ENCODE peak calls at places on chromosomes 4 and X, in nine cellular contexts. R is A549; C is MM.1S; I is SJSA1; P is CD4-positive, CD25-positive, alpha-beta regulatory T cell; T is spleen; S is colonic mucosa; J is breast epithelium; Q is tibial artery. X is an unnamed sample.

GRCh38 chr4:5746250-5746649 is 35.2 kb downstream of the EVC start:
- DNase-seq in R (no peak), C (no peak), I (no peak), P (no peak), T (no peak), S (no peak), J (no peak), Q (no peak), X (no peak)

GRCh38 chrX:104335765-104336164 is 81.0 kb upstream of the ESX1 start:
- DNase-seq in R (no peak), C (no peak), I (peak), P (no peak), T (no peak), S (no peak), J (no peak), Q (no peak), X (no peak)

GRCh38 chr4:123939621-123940020 is 543.0 kb downstream of the SPRY1 start:
- DNase-seq in R (no peak), C (no peak), I (peak), P (no peak), T (no peak), S (no peak), J (no peak), Q (no peak), X (no peak)

GRCh38 chrX:97909245-97909644 is 1025.5 kb downstream of the RPA4 start:
- DNase-seq in R (no peak), C (peak), I (no peak), P (no peak), T (no peak), S (no peak), J (no peak), Q (no peak), X (no peak)

GRCh38 chr4:165520071-165520470 is 141.3 kb downstream of the CPE start:
- DNase-seq in R (no peak), C (no peak), I (no peak), P (no peak), T (no peak), S (no peak), J (no peak), Q (no peak), X (no peak)

GRCh38 chrX:75038925-75039324 is 113.7 kb upstream of the NEXMIF start:
- DNase-seq in R (no peak), C (no peak), I (no peak), P (peak), T (no peak), S (no peak), J (no peak), Q (no peak), X (no peak)

GRCh38 chr4:42167709-42168108 is 15.3 kb upstream of the BEND4 start:
- DNase-seq in R (no peak), C (peak), I (no peak), P (no peak), T (no peak), S (no peak), J (no peak), Q (no peak), X (no peak)

GRCh38 chr4:130545596-130545995 is 1449.6 kb downstream of the C4orf33 start:
- DNase-seq in R (no peak), C (no peak), I (no peak), P (no peak), T (no peak), S (no peak), J (no peak), Q (no peak), X (no peak)

GRCh38 chr4:187666634-187667033 is 328.9 kb upstream of the ZFP42 start:
- DNase-seq in R (no peak), C (no peak), I (no peak), P (no peak), T (no peak), S (no peak), J (no peak), Q (no peak), X (no peak)

GRCh38 chr4:130233377-130234047 is 1137.6 kb downstream of the C4orf33 start:
- DNase-seq in R (no peak), C (peak), I (no peak), P (no peak), T (no peak), S (no peak), J (no peak), Q (no peak), X (no peak)

GRCh38 chrX:107826286-107827136 is 845 bp downstream of the MID2 start:
- DNase-seq in R (peak), C (peak), I (peak), P (peak), T (peak), S (peak), J (peak), Q (no peak), X (peak)

GRCh38 chr4:86031927-86032326 is 327.9 kb downstream of the MAPK10 start:
- DNase-seq in R (no peak), C (no peak), I (no peak), P (no peak), T (no peak), S (no peak), J (no peak), Q (no peak), X (no peak)

GRCh38 chr4:158578476-158578875 is 56.8 kb downstream of the RXFP1 start:
- DNase-seq in R (peak), C (peak), I (no peak), P (no peak), T (no peak), S (no peak), J (no peak), Q (no peak), X (no peak)

GRCh38 chr4:15498356-15498755 is 28.7 kb downstream of the CC2D2A start:
- DNase-seq in R (no peak), C (no peak), I (no peak), P (no peak), T (no peak), S (no peak), J (no peak), Q (no peak), X (no peak)

GRCh38 chr4:102157984-102158383 is 187.3 kb downstream of the SLC39A8 start:
- DNase-seq in R (no peak), C (no peak), I (no peak), P (no peak), T (no peak), S (no peak), J (no peak), Q (no peak), X (no peak)

GRCh38 chr4:20622701-20623100 is 77.6 kb upstream of the PACRGL start:
- DNase-seq in R (no peak), C (no peak), I (no peak), P (no peak), T (no peak), S (no peak), J (no peak), Q (no peak), X (no peak)

GRCh38 chr4:111230265-111230664 is 607.4 kb upstream of the PITX2 start:
- DNase-seq in R (no peak), C (no peak), I (peak), P (no peak), T (no peak), S (no peak), J (no peak), Q (no peak), X (no peak)

GRCh38 chrX:68694429-68695205 is 47.2 kb downstream of the STARD8 start:
- DNase-seq in R (no peak), C (peak), I (no peak), P (no peak), T (no peak), S (no peak), J (no peak), Q (no peak), X (no peak)

GRCh38 chr4:129929984-129930383 is 834.0 kb downstream of the C4orf33 start:
- DNase-seq in R (no peak), C (no peak), I (no peak), P (no peak), T (peak), S (no peak), J (no peak), Q (no peak), X (no peak)

GRCh38 chrX:45329217-45329616 is 128.5 kb upstream of the DIPK2B start:
- DNase-seq in R (no peak), C (no peak), I (no peak), P (no peak), T (no peak), S (no peak), J (no peak), Q (no peak), X (no peak)

GRCh38 chr4:52957220-52957686 is 95.1 kb downstream of the RASL11B start:
- DNase-seq in R (no peak), C (no peak), I (peak), P (no peak), T (no peak), S (peak), J (no peak), Q (no peak), X (no peak)

GRCh38 chr4:118762146-118762545 is 73.8 kb downstream of the SEC24D start:
- DNase-seq in R (no peak), C (no peak), I (no peak), P (no peak), T (no peak), S (no peak), J (no peak), Q (no peak), X (no peak)
- H3K27ac ChIP-seq in R (no peak), C (peak), I (no peak), P (no peak), T (no peak), S (peak), J (peak), Q (peak), X (peak)

GRCh38 chr4:65046496-65047101 is 623.7 kb downstream of the EPHA5 start:
- DNase-seq in R (no peak), C (no peak), I (no peak), P (no peak), T (no peak), S (no peak), J (no peak), Q (no peak), X (no peak)

DNA sequence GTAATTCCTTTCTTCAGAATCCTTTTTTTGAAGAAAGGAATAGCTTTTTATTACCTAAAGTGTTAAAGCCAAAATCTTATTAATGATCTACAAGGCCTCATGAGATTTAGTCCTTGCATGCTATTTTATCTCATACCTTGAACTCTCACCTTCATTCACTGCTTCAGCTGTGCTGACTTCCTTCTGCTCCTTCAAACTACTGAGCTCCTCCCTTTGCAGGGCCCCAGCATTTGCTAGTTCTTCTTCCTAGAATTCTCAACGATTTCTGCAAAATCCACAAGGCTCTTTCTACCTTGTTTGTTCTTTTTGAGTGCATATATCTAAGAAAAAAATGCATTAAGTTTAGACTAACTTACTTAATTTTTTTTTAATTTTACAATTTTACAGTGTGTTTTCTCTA is 619.5 kb downstream of the EPHA5 start:
- DNase-seq in R (no peak), C (no peak), I (no peak), P (no peak), T (no peak), S (no peak), J (no peak), Q (no peak), X (no peak)
- H3K4me3 ChIP-seq in R (no peak), C (no peak), I (no peak), P (no peak), T (no peak), S (no peak), J (no peak), Q (no peak), X (no peak)

DNA sequence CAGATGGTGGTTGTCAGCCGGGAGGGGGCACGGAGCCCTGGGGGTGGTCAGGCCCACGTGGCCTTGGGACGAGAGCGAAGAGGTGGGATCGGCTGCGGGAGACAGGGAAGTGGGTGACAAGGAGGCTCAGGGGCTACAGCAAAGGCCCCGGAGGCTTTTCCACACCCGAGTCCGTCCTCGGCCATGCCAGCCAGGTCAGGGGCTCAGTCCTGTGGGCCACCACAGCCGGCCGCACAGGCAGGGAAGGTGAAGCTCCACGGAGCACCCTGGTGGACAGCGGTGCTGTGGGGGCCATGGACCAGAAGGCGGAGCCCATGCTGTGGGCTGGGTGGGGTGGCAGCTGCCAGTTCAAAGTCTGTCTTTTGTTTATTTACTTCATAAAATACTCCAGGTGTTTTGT is 18.5 kb downstream of the PCGF3 start:
- DNase-seq in R (no peak), C (no peak), I (no peak), P (no peak), T (no peak), S (peak), J (no peak), Q (no peak), X (no peak)
- H3K27ac ChIP-seq in R (no peak), C (no peak), I (no peak), P (no peak), T (no peak), S (peak), J (no peak), Q (no peak), X (no peak)

GRCh38 chr4:184423003-184423686 is 51.2 kb downstream of the IRF2 start:
- DNase-seq in R (no peak), C (no peak), I (no peak), P (no peak), T (no peak), S (no peak), J (no peak), Q (no peak), X (no peak)

GRCh38 chr4:184422378-184422777 is 52.0 kb downstream of the IRF2 start:
- DNase-seq in R (no peak), C (no peak), I (no peak), P (no peak), T (no peak), S (no peak), J (no peak), Q (no peak), X (no peak)

GRCh38 chr4:184420402-184420801 is 53.9 kb downstream of the IRF2 start:
- DNase-seq in R (no peak), C (peak), I (no peak), P (no peak), T (no peak), S (no peak), J (no peak), Q (no peak), X (no peak)

GRCh38 chr4:184420881-184421416 is 53.4 kb downstream of the IRF2 start:
- DNase-seq in R (no peak), C (peak), I (no peak), P (no peak), T (no peak), S (no peak), J (no peak), Q (no peak), X (no peak)

DNA sequence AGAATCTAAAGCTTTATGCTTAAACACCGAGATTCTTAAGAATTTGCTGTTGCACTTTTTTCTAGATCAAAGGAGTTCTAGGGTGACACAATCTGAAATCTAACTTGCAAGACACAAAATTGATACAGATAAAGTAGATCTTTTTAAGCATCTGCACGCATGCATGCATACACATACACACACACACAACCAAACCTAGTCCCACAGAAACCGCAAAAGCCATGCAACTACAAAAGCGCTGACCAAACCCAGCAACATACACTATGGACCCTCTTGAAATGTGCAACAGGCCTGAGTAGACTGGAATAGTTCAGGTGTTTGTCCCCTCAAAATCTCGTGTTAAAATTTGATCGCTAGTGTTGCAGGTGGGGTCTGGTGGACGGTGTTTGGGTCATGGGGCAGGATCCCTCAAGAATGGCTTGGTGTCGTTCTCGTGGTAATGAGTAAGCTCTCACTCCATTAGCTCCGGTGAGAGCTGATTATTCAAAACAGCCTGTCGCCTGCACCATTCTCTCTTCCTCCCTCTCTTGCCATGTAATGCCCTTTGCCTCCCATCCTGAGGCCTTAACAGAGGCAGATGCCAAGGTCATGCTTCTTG is 52.7 kb downstream of the IRF2 start:
- DNase-seq in R (no peak), C (peak), I (no peak), P (no peak), T (no peak), S (no peak), J (no peak), Q (no peak), X (no peak)
- H3K4me3 ChIP-seq in R (no peak), C (peak), I (no peak), P (peak), T (no peak), S (no peak), J (no peak), Q (no peak), X (no peak)

DNA sequence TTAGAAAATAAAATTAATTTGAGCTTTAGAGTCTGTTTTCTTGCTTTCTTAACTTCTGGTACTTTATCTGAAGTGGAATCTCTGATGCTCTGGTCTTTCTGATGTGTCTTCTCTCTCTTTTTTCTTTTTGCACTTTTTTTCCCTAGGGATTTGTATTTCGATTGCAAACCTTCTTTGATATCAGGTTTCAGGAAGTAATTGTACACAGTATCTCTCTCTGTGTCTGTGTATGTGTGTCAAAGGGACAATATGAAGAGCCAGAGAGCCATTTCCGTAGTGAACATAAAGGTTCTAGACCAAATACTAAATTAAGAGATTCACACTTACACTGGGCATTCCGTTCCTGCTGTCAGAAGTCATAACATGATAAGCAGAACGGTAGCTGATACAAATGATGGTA is 325.0 kb downstream of the PCDH7 start:
- DNase-seq in R (no peak), C (no peak), I (no peak), P (no peak), T (no peak), S (no peak), J (no peak), Q (no peak), X (no peak)
- H3K27ac ChIP-seq in R (no peak), C (no peak), I (no peak), P (no peak), T (no peak), S (no peak), J (no peak), Q (no peak), X (no peak)

DNA sequence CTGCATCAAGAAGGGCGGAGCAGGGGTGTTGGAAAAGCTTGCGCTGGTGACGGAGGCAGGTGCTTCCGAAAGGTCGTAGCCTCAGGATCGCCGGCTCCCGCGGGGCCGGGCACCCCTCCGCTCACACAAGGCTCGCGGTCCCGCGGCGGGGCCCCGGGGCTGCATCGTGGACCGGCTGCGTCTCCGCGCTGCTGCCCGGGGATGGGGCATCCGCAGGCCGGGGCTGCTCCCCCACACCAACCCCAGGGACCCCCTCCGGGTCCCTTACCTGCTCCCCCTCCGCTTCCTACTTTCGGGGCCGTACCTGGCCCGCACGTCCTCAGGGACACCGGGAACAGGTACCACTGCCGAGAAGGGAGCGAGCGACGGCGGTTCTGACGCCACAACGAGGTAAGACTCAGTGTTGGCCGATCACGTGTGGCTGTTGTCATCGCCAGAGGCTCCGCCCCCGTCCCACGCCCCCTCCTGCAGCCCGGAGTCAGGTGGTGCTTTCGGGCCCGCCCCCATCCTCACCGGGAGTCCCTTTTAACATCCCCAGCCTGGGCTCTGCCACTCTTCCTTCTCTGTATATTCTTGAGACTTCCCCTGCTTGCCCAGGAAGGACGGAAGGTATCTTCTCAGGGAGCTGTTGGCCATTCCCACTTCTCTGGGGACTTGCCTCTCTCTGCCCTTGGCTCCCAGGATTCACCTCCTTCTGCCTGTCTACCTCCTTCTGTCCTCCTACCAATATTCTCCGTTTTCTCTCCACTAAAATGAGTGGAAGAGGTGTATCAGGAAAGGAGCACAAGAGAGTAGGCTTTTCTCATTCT is at the start of gene BEX2:
- DNase-seq in R (peak), C (peak), I (no peak), P (peak), T (peak), S (peak), J (peak), Q (peak), X (peak)
- H3K4me3 ChIP-seq in R (peak), C (peak), I (no peak), P (no peak), T (peak), S (peak), J (peak), Q (peak), X (peak)

GRCh38 chr4:76179398-76180318 is 31.5 kb upstream of the NUP54 start:
- DNase-seq in R (peak), C (peak), I (peak), P (peak), T (peak), S (peak), J (peak), Q (peak), X (peak)
- H3K27ac ChIP-seq in R (no peak), C (no peak), I (no peak), P (no peak), T (no peak), S (no peak), J (no peak), Q (no peak), X (no peak)

GRCh38 chrX:39777623-39778025 is 320.1 kb downstream of the BCOR start:
- DNase-seq in R (no peak), C (peak), I (no peak), P (no peak), T (no peak), S (no peak), J (no peak), Q (no peak), X (no peak)

GRCh38 chrX:39772057-39772832 is 325.5 kb downstream of the BCOR start:
- DNase-seq in R (no peak), C (peak), I (no peak), P (peak), T (peak), S (no peak), J (no peak), Q (no peak), X (no peak)

GRCh38 chrX:39773923-39774803 is 323.6 kb downstream of the BCOR start:
- DNase-seq in R (no peak), C (no peak), I (no peak), P (peak), T (peak), S (no peak), J (no peak), Q (no peak), X (no peak)

GRCh38 chrX:39773150-39773549 is 324.6 kb downstream of the BCOR start:
- DNase-seq in R (no peak), C (no peak), I (no peak), P (no peak), T (no peak), S (no peak), J (no peak), Q (no peak), X (no peak)

GRCh38 chrX:39774804-39775112 is 323.0 kb downstream of the BCOR start:
- DNase-seq in R (no peak), C (no peak), I (no peak), P (no peak), T (no peak), S (no peak), J (no peak), Q (no peak), X (no peak)
- H3K4me3 ChIP-seq in R (no peak), C (no peak), I (no peak), P (peak), T (no peak), S (no peak), J (no peak), Q (no peak), X (peak)

X was measured in kidney.